ENCODE peak calls at places on chromosomes 1 and 21, in eight cellular contexts. E is astrocyte, K is hepatocyte, C is esophagus squamous epithelium, S is Caco-2, L is cardiac muscle cell, V is stomach, J is body of pancreas. A is an unnamed sample. For H3K4me1, the result is how much of the 10 kb centered on the place peaks cover.

GRCh38 chr1:165463978-165464377 is 19.1 kb upstream of the RXRG start:
- DNase-seq in E (no peak), C (no peak), L (peak), J (no peak), V (no peak), S (no peak), K (no peak), A (no peak)

GRCh38 chr1:213326666-213327317 is 275.8 kb downstream of the RPS6KC1 start:
- DNase-seq in K (no peak), S (no peak), J (no peak), V (no peak), L (no peak), E (peak), C (no peak), A (no peak)

GRCh38 chr1:163571950-163572349 is 250.2 kb downstream of the NUF2 start:
- DNase-seq in V (no peak), J (no peak), K (no peak), C (no peak), E (no peak), L (no peak), S (no peak), A (no peak)

GRCh38 chr1:15739259-15739658 is 3.0 kb upstream of the TMEM82 start:
- DNase-seq in E (no peak), J (peak), V (no peak), S (no peak), C (no peak), L (no peak), K (no peak), A (no peak)

GRCh38 chr1:224084867-224085266 is 29.0 kb upstream of the FBXO28 start:
- DNase-seq in J (no peak), S (no peak), C (no peak), V (no peak), K (no peak), L (no peak), E (no peak), A (no peak)

GRCh38 chr1:27668808-27669723 is 2.9 kb downstream of the IFI6 start:
- DNase-seq in K (peak), C (no peak), S (peak), L (peak), J (peak), V (peak), E (no peak), A (no peak)

GRCh38 chr1:115797491-115797890 is 29.0 kb upstream of the CASQ2 start:
- DNase-seq in C (no peak), K (no peak), S (no peak), E (no peak), L (no peak), J (no peak), V (no peak), A (no peak)

GRCh38 chr1:31923905-31924304 is 14.3 kb downstream of the PTP4A2 start:
- DNase-seq in K (no peak), V (no peak), L (no peak), S (no peak), C (no peak), E (no peak), J (no peak), A (no peak)

GRCh38 chr21:46663754-46664153 is 28.3 kb downstream of the PRMT2 start:
- DNase-seq in L (no peak), K (no peak), C (no peak), S (no peak), J (no peak), V (no peak), E (no peak), A (no peak)

GRCh38 chr1:116573388-116574100 is 2.7 kb upstream of the CD58 start:
- DNase-seq in J (no peak), L (no peak), K (no peak), E (peak), C (no peak), V (no peak), S (no peak), A (no peak)

GRCh38 chr1:72557446-72558049 is 275.2 kb upstream of the NEGR1 start:
- DNase-seq in L (peak), E (peak), S (peak), V (no peak), K (peak), C (no peak), J (no peak), A (no peak)

GRCh38 chr1:32448773-32449456 is 16.0 kb upstream of the ZBTB8B start:
- DNase-seq in S (peak), K (peak), C (no peak), V (no peak), E (no peak), J (no peak), L (peak), A (no peak)

GRCh38 chr1:23931481-23931880 is 18.3 kb upstream of the CNR2 start:
- DNase-seq in L (no peak), K (no peak), J (no peak), S (no peak), V (no peak), C (no peak), E (no peak), A (no peak)

GRCh38 chr1:21238141-21238800 is 52.0 kb downstream of the ECE1 start:
- DNase-seq in E (no peak), V (no peak), S (no peak), K (no peak), L (no peak), J (no peak), C (no peak), A (no peak)

GRCh38 chr1:1330366-1331067 is 563 bp upstream of the TAS1R3 start:
- DNase-seq in V (no peak), C (no peak), J (no peak), K (no peak), L (no peak), E (no peak), S (no peak), A (no peak)

GRCh38 chr1:21955058-21955457 is 17.9 kb upstream of the HSPG2 start:
- DNase-seq in E (no peak), C (no peak), J (peak), K (no peak), S (no peak), V (no peak), L (no peak), A (no peak)

GRCh38 chr1:68542586-68542985 is 45.7 kb upstream of the DEPDC1 start:
- DNase-seq in J (no peak), L (no peak), E (no peak), S (no peak), C (no peak), K (peak), V (no peak), A (no peak)

GRCh38 chr1:28031173-28031572 is 57.2 kb downstream of the EYA3 start:
- DNase-seq in K (no peak), L (peak), J (no peak), C (no peak), V (no peak), S (no peak), E (no peak), A (no peak)

GRCh38 chr1:115564201-115564600 is 77.6 kb upstream of the VANGL1 start:
- DNase-seq in K (no peak), L (peak), S (no peak), V (no peak), C (no peak), E (no peak), J (no peak), A (no peak)

GRCh38 chr1:33086384-33086850 is 5.5 kb downstream of the AZIN2 start:
- DNase-seq in J (peak), C (no peak), V (peak), S (peak), K (peak), E (peak), L (peak), A (no peak)

GRCh38 chr1:219621047-219621786 is 8.3 kb upstream of the ZC3H11B start:
- DNase-seq in E (no peak), L (no peak), C (no peak), K (no peak), V (no peak), S (no peak), J (peak), A (no peak)

GRCh38 chr21:40049959-40050290 is 182.7 kb downstream of the PCP4 start:
- DNase-seq in L (no peak), C (no peak), S (no peak), V (no peak), J (no peak), E (no peak), K (no peak), A (no peak)

GRCh38 chr1:228809621-228810313 is 74.5 kb downstream of the RHOU start:
- DNase-seq in K (peak), L (no peak), S (peak), V (no peak), C (no peak), J (no peak), E (no peak), A (peak)

GRCh38 chr1:30536530-30536929 is 186.9 kb downstream of the MATN1 start:
- DNase-seq in C (no peak), S (no peak), V (no peak), L (no peak), E (no peak), K (no peak), J (no peak), A (no peak)

GRCh38 chr1:58581641-58582040 is 4.6 kb upstream of the TACSTD2 start:
- DNase-seq in J (no peak), V (no peak), C (no peak), K (no peak), L (no peak), S (no peak), E (no peak), A (peak)

DNA sequence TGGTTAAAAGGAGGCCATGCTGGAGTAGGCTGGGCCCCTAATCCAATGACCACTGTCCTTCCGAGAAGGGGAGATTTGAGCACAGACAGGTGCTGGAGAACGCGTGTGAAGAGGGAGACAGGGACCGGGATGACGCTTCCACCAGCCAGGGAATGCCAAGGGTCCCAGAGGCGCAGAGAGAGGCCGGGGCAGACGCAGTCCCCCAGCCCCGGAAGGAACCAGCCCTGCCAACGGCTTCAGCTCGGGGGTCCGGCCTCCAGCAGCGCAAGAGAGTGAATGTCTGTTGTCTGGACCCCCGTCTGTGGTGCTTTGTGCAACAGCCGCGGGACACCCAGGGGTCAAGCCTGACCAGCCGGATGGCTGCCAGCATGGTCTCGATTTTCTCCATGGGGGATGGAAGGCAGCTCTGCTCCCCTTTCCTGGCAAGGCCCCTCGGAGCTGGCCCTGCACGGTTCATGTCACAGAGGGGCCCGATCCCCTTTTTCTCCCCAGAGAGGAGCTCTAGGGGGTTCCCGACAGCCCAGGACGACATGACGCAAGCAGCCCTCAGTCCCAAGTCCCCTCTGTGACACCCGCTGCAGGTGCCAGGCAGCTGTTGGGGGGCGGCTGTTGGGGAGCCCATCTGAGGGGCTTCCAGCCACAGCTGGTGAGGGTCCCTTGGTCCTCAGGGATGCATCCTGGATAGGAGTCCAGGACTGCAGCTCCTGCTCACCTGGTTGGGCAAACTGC is 73.5 kb downstream of the SIK1 start:
- DNase-seq in S (no peak), K (no peak), J (no peak), V (no peak), C (no peak), E (no peak), L (no peak), A (no peak)
- H3K4me1 ChIP-seq in S (under half), K (under half), J (under half), V (under half), C (under half), E (under half), L (under half), A (under half)

GRCh38 chr1:226687476-226687875 is 51.6 kb downstream of the ITPKB start:
- DNase-seq in E (no peak), S (no peak), V (no peak), J (no peak), K (no peak), L (no peak), C (no peak), A (no peak)
- H3K4me1 ChIP-seq in E (under half), S (under half), V (half or more), J (under half), K (under half), L (under half), C (half or more), A (half or more)

DNA sequence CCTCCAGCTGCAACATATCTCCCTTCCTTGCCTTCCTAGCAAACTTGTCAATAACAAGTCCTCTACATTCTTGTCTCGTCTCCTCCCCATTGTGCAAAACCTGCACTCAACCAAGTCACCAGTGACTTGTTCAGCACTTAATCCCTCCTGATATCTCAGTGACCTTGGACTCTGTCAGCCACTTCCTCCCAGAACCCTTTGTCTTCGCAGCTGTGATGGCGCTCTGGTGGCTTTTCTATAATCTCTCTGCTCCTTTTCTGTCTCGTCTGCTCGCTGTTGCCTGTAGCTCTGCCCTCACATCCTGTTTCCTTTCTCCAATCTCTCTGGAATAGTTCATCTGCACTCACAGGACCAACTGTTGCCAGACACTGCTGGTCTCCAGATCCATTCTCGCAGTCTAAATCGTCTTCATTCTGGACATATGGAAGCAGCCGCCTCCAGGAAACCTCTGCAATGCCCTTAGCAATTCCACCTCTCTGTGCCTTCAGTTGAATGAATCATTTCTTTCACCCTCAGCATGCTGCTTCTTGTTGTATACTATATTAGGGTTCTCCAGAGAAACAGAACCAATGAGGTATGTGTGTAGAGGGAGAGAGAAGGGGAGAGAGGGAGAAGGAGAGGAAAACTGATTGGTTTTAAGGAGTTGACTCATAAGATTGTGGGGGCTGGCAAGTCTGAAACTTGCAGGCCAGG is 17.4 kb upstream of the IFNAR2 start:
- DNase-seq in E (peak), L (peak), V (no peak), K (peak), S (no peak), J (no peak), C (no peak), A (no peak)
- H3K4me1 ChIP-seq in E (under half), L (under half), V (under half), K (under half), S (under half), J (under half), C (under half), A (under half)

DNA sequence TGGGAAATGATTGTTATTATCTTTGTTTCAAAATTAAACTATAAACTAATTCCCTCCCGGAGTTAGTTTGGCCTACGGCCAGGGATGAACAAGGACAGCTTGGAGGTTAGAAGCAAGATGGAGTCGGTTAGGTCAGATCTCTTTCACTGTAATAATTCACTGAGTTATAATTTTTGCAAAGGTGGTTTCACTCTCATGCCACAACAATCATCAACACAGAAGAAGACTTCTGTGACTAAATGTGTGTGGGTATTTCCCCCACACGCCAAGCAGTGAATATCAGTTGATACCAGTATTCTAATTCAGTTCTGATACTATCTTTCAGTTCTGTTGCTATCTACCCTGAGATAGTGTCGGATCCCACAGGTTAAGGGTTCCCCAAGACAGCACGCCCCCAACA is 215.1 kb downstream of the S1PR1 start:
- DNase-seq in E (no peak), V (no peak), J (no peak), C (no peak), L (no peak), S (no peak), K (no peak), A (no peak)
- H3K4me1 ChIP-seq in E (under half), V (under half), J (under half), C (under half), L (under half), S (under half), K (under half), A (under half)

DNA sequence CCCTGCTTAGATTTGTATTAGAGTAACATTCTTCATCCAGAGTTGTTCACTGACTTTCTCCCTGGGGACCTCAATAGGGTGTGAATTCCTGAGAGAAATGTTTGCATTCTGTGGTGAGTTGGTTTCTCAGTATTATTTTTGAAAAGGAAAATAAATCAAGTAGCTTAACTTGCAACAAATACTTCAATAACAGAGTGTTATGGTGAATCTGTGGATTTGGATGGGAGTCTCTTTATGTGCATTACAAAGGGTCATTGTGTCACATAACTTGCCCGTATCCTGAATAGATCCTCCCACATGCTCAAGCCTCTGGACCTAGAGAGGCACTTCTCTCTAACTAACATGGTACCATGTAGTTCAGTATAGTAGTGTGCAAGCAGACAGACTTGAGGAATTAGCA is 68.4 kb upstream of the IPO9 start:
- DNase-seq in C (no peak), S (no peak), E (peak), J (no peak), L (no peak), K (no peak), V (no peak), A (no peak)
- H3K4me1 ChIP-seq in C (half or more), S (under half), E (half or more), J (under half), L (half or more), K (under half), V (under half), A (half or more)

DNA sequence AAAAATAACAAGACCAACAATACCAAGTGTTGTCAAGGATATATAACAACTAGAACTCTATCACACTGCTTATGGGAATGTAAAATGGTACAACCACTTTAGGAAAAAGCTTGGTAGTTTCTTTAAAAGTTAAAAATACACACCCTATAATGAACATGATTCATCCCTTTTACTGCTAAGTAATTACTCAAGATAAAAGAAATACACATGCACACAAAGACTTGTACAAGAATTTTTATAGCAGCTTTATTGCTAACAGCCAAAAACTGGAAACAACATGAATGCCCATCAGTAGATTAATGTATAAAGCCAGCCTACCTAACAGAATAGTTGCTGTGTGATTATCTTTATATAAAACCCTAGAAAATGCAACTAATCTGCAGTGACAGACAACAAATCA is 10.5 kb upstream of the ZNF644 start:
- DNase-seq in C (no peak), S (no peak), J (no peak), E (no peak), L (no peak), K (no peak), V (no peak), A (no peak)
- H3K4me1 ChIP-seq in C (under half), S (under half), J (under half), E (under half), L (under half), K (under half), V (under half), A (under half)

A was measured in vagina.